ENCODE peak calls at places on chromosomes 13 and 19, in six cellular contexts. Z, U, Y, C, X and S are unnamed samples.

GRCh38 chr19:17121736-17122293 is 46.2 kb downstream of the MYO9B start:
- DNase-seq in Z (no peak), X (no peak), Y (no peak), C (no peak), U (no peak), S (no peak)

GRCh38 chr19:1647664-1648155 is 4.7 kb downstream of the TCF3 start:
- DNase-seq in Z (no peak), U (no peak), X (no peak), Y (no peak), C (no peak), S (no peak)

GRCh38 chr19:44848805-44849457 is 2.8 kb downstream of the NECTIN2 start:
- DNase-seq in Y (no peak), U (peak; percentile 26), C (no peak), Z (no peak), X (no peak), S (no peak)

GRCh38 chr19:46678110-46678732 is 17.2 kb upstream of the DACT3 start:
- DNase-seq in Y (no peak), C (peak; percentile 49), U (peak; percentile 36), Z (no peak), X (no peak), S (peak; percentile 64)

GRCh38 chr19:10390652-10391286 is 10.4 kb upstream of the TYK2 start:
- DNase-seq in Z (peak; percentile 57), C (peak; percentile 53), U (peak; percentile 77), X (no peak), Y (peak; percentile 75), S (peak; percentile 53)

GRCh38 chr19:5403968-5404640 is 51.1 kb upstream of the ZNRF4 start:
- DNase-seq in C (peak; percentile 30), X (no peak), U (peak; percentile 95), Z (peak; percentile 70), Y (no peak), S (peak; percentile 87)

GRCh38 chr13:105008606-105009005 is 1526.9 kb downstream of the EFNB2 start:
- DNase-seq in C (no peak), U (no peak), Z (no peak), Y (no peak), X (no peak), S (no peak)

GRCh38 chr13:41648314-41648935 is 191.1 kb downstream of the RGCC start:
- DNase-seq in Z (no peak), C (no peak), U (no peak), Y (no peak), X (no peak), S (no peak)

GRCh38 chr13:73372691-73373627 is 314.2 kb downstream of the KLF5 start:
- DNase-seq in U (no peak), C (no peak), X (no peak), Y (no peak), Z (no peak), S (no peak)

GRCh38 chr13:29835280-29836061 is 14.9 kb downstream of the UBL3 start:
- DNase-seq in U (no peak), Y (no peak), X (no peak), C (no peak), Z (no peak), S (no peak)

GRCh38 chr19:6238643-6239281 is 41.0 kb downstream of the MLLT1 start:
- DNase-seq in Y (no peak), C (no peak), U (no peak), X (no peak), Z (peak; percentile 74), S (no peak)

GRCh38 chr19:40523322-40524047 is 53.2 kb upstream of the SHKBP1 start:
- DNase-seq in Z (peak; percentile 49), C (no peak), Y (no peak), X (no peak), U (peak; percentile 77), S (peak; percentile 61)

GRCh38 chr13:75333103-75333502 is 148.9 kb downstream of the TBC1D4 start:
- DNase-seq in C (no peak), Z (no peak), U (no peak), X (no peak), Y (no peak), S (no peak)

GRCh38 chr19:52570005-52570861 is at the start of gene ZNF701:
- DNase-seq in Z (peak; percentile 95), U (peak; percentile 94), X (peak; percentile 99), Y (peak; percentile 96), C (peak; percentile 93), S (peak; percentile 95)

GRCh38 chr19:11749751-11750150 is 11.0 kb upstream of the ZNF823 start:
- DNase-seq in U (no peak), Y (no peak), X (no peak), C (no peak), Z (no peak), S (no peak)

DNA sequence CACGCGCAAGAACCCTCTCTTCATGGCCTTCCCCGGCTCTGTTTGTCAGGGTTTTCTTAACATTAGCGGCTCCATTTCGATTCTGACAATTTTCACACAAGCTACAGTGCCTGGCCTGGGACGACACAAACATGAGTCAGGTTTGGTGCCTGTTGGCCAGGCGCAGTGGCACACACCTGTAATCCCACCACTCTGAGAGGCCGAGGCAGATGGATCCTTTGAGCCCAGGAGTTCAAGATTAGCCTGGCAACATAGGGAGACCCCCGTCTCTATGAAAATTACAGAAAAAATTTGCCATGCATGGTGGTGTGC is 1.9 kb upstream of the RAB20 start:
- DNase-seq in U (no peak), Y (no peak), C (no peak), X (no peak), Z (no peak), S (no peak)
- H3K4me1 ChIP-seq in U (peaks cover 8% of the 10 kb centered on the region), Y (peaks cover 24% of the 10 kb centered on the region), C (peaks cover 9% of the 10 kb centered on the region), X (peaks cover 39% of the 10 kb centered on the region), Z (peaks cover 11% of the 10 kb centered on the region), S (peaks cover 27% of the 10 kb centered on the region)

DNA sequence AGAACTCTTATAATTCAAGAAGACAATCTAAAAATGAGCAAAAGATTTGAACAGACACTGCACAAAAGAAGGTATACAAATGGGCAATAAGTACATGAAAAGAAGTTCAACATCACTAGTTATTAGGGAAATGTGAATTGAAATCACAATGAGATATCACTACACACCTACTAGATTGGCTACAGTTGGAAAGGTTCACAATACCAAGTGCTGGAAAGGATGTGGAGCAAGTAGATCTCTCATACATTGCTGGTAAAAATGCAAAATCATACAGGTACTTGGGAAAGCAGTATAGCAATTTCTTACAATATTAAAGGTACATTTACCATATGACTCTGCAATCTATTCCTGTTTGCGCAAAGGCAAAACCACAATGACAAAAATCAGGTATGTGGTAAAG is 145.7 kb downstream of the LHFPL6 start:
- DNase-seq in X (no peak), U (no peak), C (no peak), Y (no peak), Z (no peak), S (no peak)
- H3K4me1 ChIP-seq in X (peaks cover 16% of the 10 kb centered on the region), U (peaks cover 41% of the 10 kb centered on the region), C (no peaks in the 10 kb centered on the region), Y (peaks cover 39% of the 10 kb centered on the region), Z (peaks cover 18% of the 10 kb centered on the region), S (peaks cover 17% of the 10 kb centered on the region)

GRCh38 chr13:114115796-114116195 is 16.6 kb downstream of the RASA3 start:
- DNase-seq in Z (no peak), C (no peak), U (no peak), X (no peak), Y (no peak), S (no peak)
- H3K4me1 ChIP-seq in Z (peaks cover 42% of the 10 kb centered on the region), C (peaks cover 73% of the 10 kb centered on the region), U (peaks cover 40% of the 10 kb centered on the region), X (peaks cover 59% of the 10 kb centered on the region), Y (peaks cover 33% of the 10 kb centered on the region), S (peaks cover 41% of the 10 kb centered on the region)

GRCh38 chr13:51590966-51591627 is 6.8 kb downstream of the WDFY2 start:
- DNase-seq in X (no peak), U (peak; percentile 52), Y (no peak), C (no peak), Z (no peak), S (peak; percentile 55)

GRCh38 chr13:51589793-51590192 is 5.5 kb downstream of the WDFY2 start:
- DNase-seq in X (no peak), Y (no peak), C (no peak), Z (no peak), U (no peak), S (no peak)

GRCh38 chr13:51599444-51600176 is 15.3 kb downstream of the WDFY2 start:
- DNase-seq in U (no peak), X (no peak), Z (no peak), C (no peak), Y (no peak), S (no peak)

GRCh38 chr13:51590231-51590630 is 6.0 kb downstream of the WDFY2 start:
- DNase-seq in Y (no peak), U (no peak), C (no peak), Z (no peak), X (no peak), S (peak; percentile 11)

DNA sequence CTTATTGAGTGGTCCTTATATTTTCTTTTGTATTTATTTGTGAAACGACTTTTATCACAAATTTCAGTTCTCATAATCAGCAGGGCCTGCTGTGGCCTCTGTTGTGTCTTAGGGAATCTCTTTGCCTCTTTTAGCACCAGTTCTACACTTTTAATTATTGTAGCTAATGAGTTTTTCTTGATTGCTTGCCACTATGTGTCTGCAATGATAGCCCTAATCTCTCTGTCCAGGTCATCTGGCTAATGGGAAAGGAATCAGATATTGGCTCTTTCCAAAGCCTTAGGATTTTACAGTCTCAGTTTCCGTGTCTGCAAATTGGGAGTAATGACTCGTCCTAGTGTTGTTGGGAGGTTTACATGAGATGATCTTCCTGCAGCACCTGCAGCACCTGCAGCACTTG is 10.2 kb downstream of the WDFY2 start:
- DNase-seq in Z (no peak), U (no peak), Y (no peak), C (no peak), X (no peak), S (no peak)
- H3K4me1 ChIP-seq in Z (peaks cover 12% of the 10 kb centered on the region), U (peaks cover 30% of the 10 kb centered on the region), Y (peaks cover 20% of the 10 kb centered on the region), C (no peaks in the 10 kb centered on the region), X (peaks cover 22% of the 10 kb centered on the region), S (peaks cover 28% of the 10 kb centered on the region)